ENCODE peak calls at places on chromosome 2, in six cellular contexts. V, X, O, Z, T and E are unnamed samples.

GRCh38 chr2:238702276-238702675 is 145.6 kb upstream of the TWIST2 start:
- DNase-seq in X (no peak), Z (no peak), O (no peak), V (no peak), T (no peak), E (no peak)

GRCh38 chr2:131047275-131047652 is 46.0 kb downstream of the FAM168B start:
- DNase-seq in Z (no peak), T (no peak), X (no peak), V (no peak), O (no peak), E (no peak)

GRCh38 chr2:85400951-85401805 is 9.0 kb downstream of the CAPG start:
- DNase-seq in O (no peak), V (peak), X (no peak), T (no peak), Z (no peak), E (peak)

GRCh38 chr2:170277943-170278342 is 100.0 kb downstream of the MYO3B start:
- DNase-seq in T (no peak), V (no peak), X (no peak), Z (no peak), O (no peak), E (no peak)

GRCh38 chr2:105842555-105842954 is 97.8 kb downstream of the NCK2 start:
- DNase-seq in V (no peak), X (no peak), O (no peak), T (no peak), Z (no peak), E (no peak)

GRCh38 chr2:158973511-158973956 is 5.1 kb downstream of the TANC1 start:
- DNase-seq in V (no peak), X (no peak), Z (no peak), T (no peak), O (no peak), E (no peak)

GRCh38 chr2:72153924-72154323 is 6.3 kb upstream of the CYP26B1 start:
- DNase-seq in Z (no peak), X (no peak), T (no peak), O (no peak), V (no peak), E (no peak)

GRCh38 chr2:105072039-105072438 is 34.2 kb downstream of the MRPS9 start:
- DNase-seq in T (no peak), O (no peak), V (no peak), Z (no peak), X (no peak), E (no peak)

GRCh38 chr2:195500878-195501277 is 156.1 kb upstream of the SLC39A10 start:
- DNase-seq in X (no peak), V (no peak), Z (no peak), T (no peak), O (no peak), E (no peak)

GRCh38 chr2:180742809-180743208 is 237.6 kb upstream of the UBE2E3 start:
- DNase-seq in V (no peak), X (no peak), O (peak), Z (no peak), T (no peak), E (no peak)

GRCh38 chr2:192354512-192355244 is 159.9 kb upstream of the TMEFF2 start:
- DNase-seq in T (no peak), Z (no peak), O (no peak), V (no peak), X (no peak), E (no peak)

GRCh38 chr2:53620961-53621360 is 146.6 kb upstream of the CHAC2 start:
- DNase-seq in T (no peak), Z (no peak), V (no peak), O (no peak), X (no peak), E (no peak)

GRCh38 chr2:196131949-196132925 is 39.1 kb downstream of the STK17B start:
- DNase-seq in O (no peak), T (no peak), X (no peak), V (no peak), Z (no peak), E (no peak)

GRCh38 chr2:200377143-200377773 is 70.8 kb downstream of the SPATS2L start:
- DNase-seq in O (no peak), Z (no peak), T (no peak), V (no peak), X (no peak), E (no peak)

GRCh38 chr2:216761119-216761518 is 65.8 kb upstream of the IGFBP5 start:
- DNase-seq in X (no peak), T (no peak), Z (no peak), O (no peak), V (no peak), E (no peak)

GRCh38 chr2:200319587-200320337 is 13.3 kb downstream of the SPATS2L start:
- DNase-seq in O (peak), X (no peak), T (no peak), V (no peak), Z (no peak), E (no peak)

GRCh38 chr2:162245737-162246136 is 2.5 kb upstream of the FAP start:
- DNase-seq in V (no peak), Z (no peak), O (no peak), T (no peak), X (no peak), E (no peak)

GRCh38 chr2:197293252-197294007 is 17.1 kb downstream of the ANKRD44 start:
- DNase-seq in V (no peak), X (no peak), T (no peak), O (no peak), Z (no peak), E (no peak)

GRCh38 chr2:148876589-148877402 is 1.8 kb downstream of the KIF5C start:
- DNase-seq in T (no peak), X (no peak), O (no peak), V (peak), Z (no peak), E (peak)

GRCh38 chr2:72173640-72174321 is 26.1 kb upstream of the CYP26B1 start:
- DNase-seq in X (no peak), V (no peak), T (no peak), O (no peak), Z (no peak), E (no peak)

DNA sequence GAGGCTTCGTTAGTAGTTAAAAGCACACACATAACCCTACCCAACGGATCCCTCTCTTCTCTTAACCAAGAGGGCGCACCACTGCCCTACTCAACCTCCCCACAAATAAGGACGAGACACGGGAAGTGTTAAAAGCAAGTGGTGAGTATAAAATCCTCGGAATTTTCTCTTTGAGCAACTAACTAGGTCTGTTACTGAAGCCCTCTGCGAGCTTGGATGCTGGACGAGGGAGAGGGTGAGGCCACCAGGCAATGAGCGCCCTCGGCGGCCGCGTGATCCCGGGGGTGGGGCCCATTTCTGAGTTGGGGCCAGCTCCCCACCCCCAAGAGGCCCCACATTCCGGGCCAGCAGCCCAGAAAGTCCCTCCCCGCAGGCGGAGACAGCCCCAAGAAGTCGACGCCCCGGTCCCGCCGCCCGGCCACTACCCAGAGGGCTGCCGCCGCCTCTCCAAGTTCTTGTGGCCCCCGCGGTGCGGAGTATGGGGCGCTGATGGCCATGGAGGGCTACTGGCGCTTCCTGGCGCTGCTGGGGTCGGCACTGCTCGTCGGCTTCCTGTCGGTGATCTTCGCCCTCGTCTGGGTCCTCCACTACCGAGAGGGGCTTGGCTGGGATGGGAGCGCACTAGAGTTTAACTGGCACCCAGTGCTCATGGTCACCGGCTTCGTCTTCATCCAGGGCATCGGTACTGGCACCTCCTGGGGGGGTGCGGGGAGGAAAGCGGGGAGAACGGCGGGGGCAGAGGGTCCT is at the start of gene CYBRD1:
- DNase-seq in V (peak), Z (peak), T (peak), X (peak), O (peak), E (peak)
- TF ChIP-seq POLR2A in V (peak), Z (peak), T (no peak), X (peak), O (peak), E (peak)

GRCh38 chr2:121648206-121648605 is 1.1 kb downstream of the CLASP1 start:
- DNase-seq in V (no peak), X (no peak), O (no peak), Z (no peak), T (no peak), E (no peak)

GRCh38 chr2:121650554-121650930 is 1.3 kb upstream of the CLASP1 start:
- DNase-seq in X (no peak), V (no peak), Z (no peak), T (no peak), O (no peak), E (no peak)

GRCh38 chr2:121648611-121649401 is 456 bp downstream of the CLASP1 start:
- DNase-seq in V (peak), T (peak), O (peak), Z (peak), X (peak), E (peak)

GRCh38 chr2:121649402-121649651 is at the start of gene CLASP1:
- DNase-seq in O (peak), V (peak), T (peak), X (peak), Z (peak), E (peak)

DNA sequence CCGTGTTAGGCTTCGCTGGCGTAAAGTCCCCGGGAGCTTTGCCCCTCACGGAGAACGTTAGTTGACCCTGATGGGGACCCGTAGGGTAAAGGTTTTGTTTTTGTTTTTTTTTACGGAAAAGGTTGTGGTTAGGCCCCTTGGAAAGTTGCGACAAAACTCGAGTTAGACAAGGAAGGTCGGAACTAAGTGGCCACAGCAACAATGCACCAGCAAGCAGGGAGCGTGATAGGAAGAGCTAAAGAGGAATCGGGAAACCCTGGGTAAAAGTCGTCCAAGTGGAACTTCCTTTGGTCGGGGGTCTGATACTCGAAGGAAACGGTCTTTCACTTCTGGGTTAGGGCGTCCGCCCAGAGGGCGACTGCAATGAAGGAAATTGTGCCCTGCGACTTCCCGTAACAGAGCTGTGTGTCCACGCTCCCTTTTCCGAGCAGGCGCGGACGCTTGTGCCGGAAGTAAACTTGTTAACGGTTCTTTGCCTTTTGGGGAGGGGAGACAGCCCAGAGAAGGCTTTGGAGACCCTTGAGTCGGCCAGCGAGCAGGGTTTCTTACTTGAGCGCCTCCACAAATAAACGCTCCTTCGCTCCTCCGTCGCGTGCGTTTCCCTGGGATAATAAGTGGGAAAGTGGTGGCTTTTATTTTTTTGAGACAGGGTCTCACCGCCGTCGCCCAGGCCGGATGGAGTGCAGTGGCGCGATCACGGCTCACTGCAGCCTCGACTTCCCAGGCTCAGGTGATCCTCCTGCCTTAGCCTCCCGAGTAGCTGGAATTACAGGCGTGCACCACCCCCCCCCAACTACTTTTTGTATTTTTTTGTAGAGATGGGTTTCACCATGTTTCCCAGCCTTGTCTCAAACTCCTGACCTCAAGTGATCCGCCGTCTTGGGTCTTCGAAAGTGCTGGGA is 641 bp upstream of the CLASP1 start:
- DNase-seq in O (peak), X (peak), Z (peak), T (peak), V (peak), E (peak)
- TF ChIP-seq POLR2A in O (peak), X (no peak), Z (peak), T (no peak), V (peak), E (no peak)

DNA sequence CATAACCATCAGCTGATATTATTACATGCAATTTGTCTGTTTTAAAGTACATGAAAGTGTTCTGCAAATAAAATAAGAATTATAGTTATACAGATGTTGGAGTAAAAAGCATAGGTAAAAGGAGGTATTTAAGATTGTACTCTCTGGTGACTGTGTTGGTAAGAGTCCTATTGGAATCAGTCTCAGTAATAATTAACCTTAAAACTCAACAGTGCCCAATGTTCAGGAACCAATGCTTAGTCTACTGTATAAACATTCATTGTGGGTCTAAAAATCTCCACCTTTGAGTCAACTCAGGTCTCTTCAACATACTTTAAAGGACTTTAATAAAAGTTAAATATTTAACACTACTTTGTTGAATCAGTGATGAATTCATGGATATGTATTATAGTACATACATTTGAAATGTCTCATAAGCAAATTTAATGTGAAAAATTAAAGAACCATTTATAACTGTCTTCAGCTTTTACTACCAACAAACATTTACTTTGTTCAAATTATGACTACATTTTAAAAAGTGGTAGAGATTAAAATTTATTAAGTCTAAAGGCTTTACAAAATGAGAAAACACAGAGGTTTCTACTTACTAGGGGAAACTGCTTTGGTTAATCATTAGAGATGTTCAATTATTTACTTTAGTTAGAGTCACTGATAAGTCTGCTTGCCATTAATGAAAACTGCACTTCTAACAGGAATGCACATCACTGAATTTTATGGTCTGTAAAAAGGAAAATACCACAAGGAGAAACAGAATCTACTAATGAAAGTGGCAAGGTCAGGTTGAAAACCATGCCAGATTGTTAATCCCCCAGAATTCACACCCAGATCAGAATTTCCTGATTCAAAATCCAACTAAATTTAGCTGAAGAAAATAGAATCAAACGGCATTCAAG is 90.2 kb upstream of the GRB14 start:
- DNase-seq in T (no peak), V (no peak), Z (no peak), O (peak), X (no peak), E (no peak)
- TF ChIP-seq POLR2A in T (no peak), V (no peak), Z (no peak), O (no peak), X (no peak), E (no peak)

DNA sequence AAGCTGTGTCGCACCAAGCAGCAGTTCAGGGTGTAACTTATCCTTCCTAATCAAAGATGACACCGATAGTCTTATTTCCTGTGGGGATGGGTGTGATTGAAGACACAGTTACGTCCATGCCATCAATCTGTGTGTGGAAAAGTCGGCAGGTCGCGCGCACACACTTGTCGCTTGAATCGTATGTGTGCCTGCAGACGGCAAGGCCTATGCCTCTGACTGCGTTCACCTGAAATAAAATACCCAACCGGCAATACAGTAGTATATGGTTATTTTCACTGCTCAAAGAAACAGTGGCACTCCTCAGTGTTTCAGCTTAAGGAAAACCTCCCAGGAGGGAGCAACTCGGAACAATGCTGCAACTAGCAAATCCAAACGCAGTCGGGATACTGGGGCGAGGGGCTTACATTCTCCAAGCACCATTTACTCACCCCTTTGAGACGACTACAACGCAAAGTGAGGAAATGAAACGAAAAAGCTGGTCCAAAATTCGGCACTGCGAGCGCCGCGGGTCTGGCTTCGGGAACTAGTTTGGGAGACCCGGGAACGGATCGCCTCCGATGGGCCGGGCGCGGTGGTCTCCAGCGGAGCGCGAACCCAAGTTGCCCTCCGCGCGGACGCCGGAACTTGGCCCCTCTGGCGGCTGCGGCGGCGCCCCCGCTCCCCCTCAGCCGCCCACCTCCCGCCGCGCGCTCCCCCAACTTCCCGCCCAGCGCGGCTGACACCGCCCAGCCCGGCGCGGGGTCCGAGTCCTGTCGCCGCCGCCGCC is 680 bp downstream of the PRKD3 start:
- DNase-seq in O (peak), X (no peak), Z (no peak), V (peak), T (no peak), E (peak)
- TF ChIP-seq POLR2A in O (no peak), X (peak), Z (no peak), V (peak), T (no peak), E (peak)

GRCh38 chr2:218341381-218341780 is 15.3 kb upstream of the CATIP start:
- DNase-seq in T (no peak), O (no peak), V (no peak), X (no peak), Z (no peak), E (no peak)
- TF ChIP-seq POLR2A in T (no peak), O (no peak), V (no peak), X (no peak), Z (no peak), E (no peak)

GRCh38 chr2:24792542-24792873 is 683 bp downstream of the PTRHD1 start:
- DNase-seq in O (no peak), X (no peak), Z (no peak), T (no peak), V (no peak), E (no peak)

GRCh38 chr2:24791452-24791851 is 1.7 kb downstream of the PTRHD1 start:
- DNase-seq in V (no peak), Z (no peak), T (no peak), O (no peak), X (no peak), E (no peak)

GRCh38 chr2:24793752-24794477 is 690 bp downstream of the CENPO start:
- DNase-seq in X (no peak), V (no peak), O (peak), T (no peak), Z (peak), E (no peak)

GRCh38 chr2:24797644-24798043 is 4.4 kb downstream of the CENPO start:
- DNase-seq in V (no peak), T (no peak), Z (no peak), O (no peak), X (no peak), E (no peak)

GRCh38 chr2:24792874-24793751 is at the start of the genes CENPO and PTRHD1:
- DNase-seq in O (peak), X (peak), V (peak), Z (peak), T (peak), E (peak)
- TF ChIP-seq POLR2A in O (peak), X (peak), V (peak), Z (peak), T (no peak), E (peak)

GRCh38 chr2:136116813-136117390 is 1.0 kb downstream of the CXCR4 start:
- DNase-seq in T (no peak), O (peak), V (no peak), Z (no peak), X (no peak), E (no peak)
- TF ChIP-seq POLR2A in T (no peak), O (no peak), V (no peak), Z (no peak), X (no peak), E (no peak)

GRCh38 chr2:55140316-55141219 is 90.3 kb upstream of the RTN4 start:
- DNase-seq in V (no peak), O (no peak), T (no peak), X (no peak), Z (no peak), E (no peak)
- TF ChIP-seq POLR2A in V (no peak), O (no peak), T (no peak), X (no peak), Z (no peak), E (no peak)